ENCODE peak calls at places on chromosomes 16 and 17, in six cellular contexts. One of them, this sample, is unnamed.

GRCh38 chr17:75697651-75698291 is 23.5 kb upstream of the ITGB4 start:
- DNase-seq in psoas muscle: no peak
- DNase-seq in heart left ventricle: no peak
- DNase-seq in NCI-H1436 treated with DMSO at 0.1 percent for 48 hours: no peak
- DNase-seq in left ventricle myocardium inferior: no peak
- DNase-seq in adrenal gland: no peak
- DNase-seq in this sample: no peak

GRCh38 chr17:13931752-13932477 is 137.4 kb upstream of the COX10 start:
- DNase-seq in psoas muscle: peak
- DNase-seq in heart left ventricle: peak
- DNase-seq in NCI-H1436 treated with DMSO at 0.1 percent for 48 hours: no peak
- DNase-seq in left ventricle myocardium inferior: peak
- DNase-seq in adrenal gland: peak
- DNase-seq in this sample: no peak

GRCh38 chr17:1324201-1324750 is 44.8 kb downstream of the TRARG1 start:
- DNase-seq in psoas muscle: no peak
- DNase-seq in heart left ventricle: no peak
- DNase-seq in NCI-H1436 treated with DMSO at 0.1 percent for 48 hours: no peak
- DNase-seq in left ventricle myocardium inferior: no peak
- DNase-seq in adrenal gland: no peak
- DNase-seq in this sample: no peak

GRCh38 chr16:85436636-85437160 is 176.4 kb upstream of the GSE1 start:
- DNase-seq in psoas muscle: no peak
- DNase-seq in heart left ventricle: no peak
- DNase-seq in NCI-H1436 treated with DMSO at 0.1 percent for 48 hours: no peak
- DNase-seq in left ventricle myocardium inferior: no peak
- DNase-seq in adrenal gland: no peak
- DNase-seq in this sample: no peak

GRCh38 chr16:84056933-84057332 is 14.3 kb upstream of the SLC38A8 start:
- DNase-seq in psoas muscle: no peak
- DNase-seq in heart left ventricle: no peak
- DNase-seq in NCI-H1436 treated with DMSO at 0.1 percent for 48 hours: no peak
- DNase-seq in left ventricle myocardium inferior: no peak
- DNase-seq in adrenal gland: no peak
- DNase-seq in this sample: no peak

GRCh38 chr17:3961564-3962047 is 2.6 kb downstream of the ATP2A3 start:
- DNase-seq in psoas muscle: no peak
- DNase-seq in heart left ventricle: no peak
- DNase-seq in NCI-H1436 treated with DMSO at 0.1 percent for 48 hours: no peak
- DNase-seq in left ventricle myocardium inferior: no peak
- DNase-seq in adrenal gland: no peak
- DNase-seq in this sample: no peak

GRCh38 chr17:38333635-38334295 is 10.0 kb downstream of the GPR179 start:
- DNase-seq in psoas muscle: no peak
- DNase-seq in heart left ventricle: no peak
- DNase-seq in NCI-H1436 treated with DMSO at 0.1 percent for 48 hours: peak
- DNase-seq in left ventricle myocardium inferior: no peak
- DNase-seq in adrenal gland: peak
- DNase-seq in this sample: peak

GRCh38 chr16:67470314-67470713 is 10.6 kb downstream of the ATP6V0D1 start:
- DNase-seq in psoas muscle: peak
- DNase-seq in heart left ventricle: peak
- DNase-seq in NCI-H1436 treated with DMSO at 0.1 percent for 48 hours: no peak
- DNase-seq in left ventricle myocardium inferior: peak
- DNase-seq in adrenal gland: peak
- DNase-seq in this sample: peak

GRCh38 chr16:59432934-59433333 is 698.8 kb upstream of the GOT2 start:
- DNase-seq in psoas muscle: no peak
- DNase-seq in heart left ventricle: no peak
- DNase-seq in NCI-H1436 treated with DMSO at 0.1 percent for 48 hours: no peak
- DNase-seq in left ventricle myocardium inferior: no peak
- DNase-seq in adrenal gland: no peak
- DNase-seq in this sample: no peak

GRCh38 chr16:27258241-27258734 is 10.3 kb downstream of the NSMCE1 start:
- DNase-seq in psoas muscle: no peak
- DNase-seq in heart left ventricle: no peak
- DNase-seq in NCI-H1436 treated with DMSO at 0.1 percent for 48 hours: no peak
- DNase-seq in left ventricle myocardium inferior: no peak
- DNase-seq in adrenal gland: no peak
- DNase-seq in this sample: no peak

GRCh38 chr17:59372138-59372751 is 40.8 kb downstream of the YPEL2 start:
- DNase-seq in psoas muscle: peak
- DNase-seq in heart left ventricle: peak
- DNase-seq in NCI-H1436 treated with DMSO at 0.1 percent for 48 hours: no peak
- DNase-seq in left ventricle myocardium inferior: no peak
- DNase-seq in adrenal gland: peak
- DNase-seq in this sample: peak

GRCh38 chr17:29240477-29240876 is 6.2 kb upstream of the CRYBA1 start:
- DNase-seq in psoas muscle: no peak
- DNase-seq in heart left ventricle: no peak
- DNase-seq in NCI-H1436 treated with DMSO at 0.1 percent for 48 hours: no peak
- DNase-seq in left ventricle myocardium inferior: no peak
- DNase-seq in adrenal gland: no peak
- DNase-seq in this sample: no peak

GRCh38 chr16:60905806-60906205 is 1130.4 kb downstream of the CDH8 start:
- DNase-seq in psoas muscle: no peak
- DNase-seq in heart left ventricle: no peak
- DNase-seq in NCI-H1436 treated with DMSO at 0.1 percent for 48 hours: no peak
- DNase-seq in left ventricle myocardium inferior: no peak
- DNase-seq in adrenal gland: no peak
- DNase-seq in this sample: no peak

GRCh38 chr16:1932050-1933028 is 10.7 kb downstream of the MSRB1 start:
- DNase-seq in psoas muscle: no peak
- DNase-seq in heart left ventricle: no peak
- DNase-seq in NCI-H1436 treated with DMSO at 0.1 percent for 48 hours: no peak
- DNase-seq in left ventricle myocardium inferior: no peak
- DNase-seq in adrenal gland: peak
- DNase-seq in this sample: peak

GRCh38 chr17:45838751-45839150 is 5.9 kb upstream of the SPPL2C start:
- DNase-seq in psoas muscle: peak
- DNase-seq in heart left ventricle: no peak
- DNase-seq in NCI-H1436 treated with DMSO at 0.1 percent for 48 hours: no peak
- DNase-seq in left ventricle myocardium inferior: no peak
- DNase-seq in adrenal gland: no peak
- DNase-seq in this sample: no peak

GRCh38 chr16:89150090-89150835 is 21.3 kb upstream of the CDH15 start:
- DNase-seq in psoas muscle: no peak
- DNase-seq in heart left ventricle: no peak
- DNase-seq in NCI-H1436 treated with DMSO at 0.1 percent for 48 hours: no peak
- DNase-seq in left ventricle myocardium inferior: no peak
- DNase-seq in adrenal gland: no peak
- DNase-seq in this sample: no peak